ENCODE peak calls at places on chromosomes 2 and 18, in six cellular contexts. One of them, this sample, is unnamed.

GRCh38 chr2:102033028-102033749 is 41.4 kb downstream of the IL1R2 start:
- DNase-seq in endodermal cell: no peak
- DNase-seq in activated gamma-delta T cell treated with Interleukin-2 at 50 U/mL for 16 hours: no peak
- DNase-seq in hippocampal formation: peak
- DNase-seq in stimulated activated naive CD4-positive, alpha-beta T cell: no peak
- DNase-seq in cardiac muscle cell: no peak
- DNase-seq in this sample: no peak

GRCh38 chr2:42513252-42513918 is 19.6 kb upstream of the KCNG3 start:
- DNase-seq in stimulated activated naive CD4-positive, alpha-beta T cell: no peak
- DNase-seq in hippocampal formation: no peak
- DNase-seq in activated gamma-delta T cell treated with Interleukin-2 at 50 U/mL for 16 hours: no peak
- DNase-seq in cardiac muscle cell: peak
- DNase-seq in endodermal cell: peak
- DNase-seq in this sample: no peak

GRCh38 chr18:2898131-2898640 is 51.4 kb downstream of the EMILIN2 start:
- DNase-seq in endodermal cell: peak
- DNase-seq in stimulated activated naive CD4-positive, alpha-beta T cell: no peak
- DNase-seq in cardiac muscle cell: no peak
- DNase-seq in activated gamma-delta T cell treated with Interleukin-2 at 50 U/mL for 16 hours: no peak
- DNase-seq in hippocampal formation: no peak
- DNase-seq in this sample: no peak

GRCh38 chr2:158932246-158932645 is 36.2 kb upstream of the TANC1 start:
- DNase-seq in stimulated activated naive CD4-positive, alpha-beta T cell: no peak
- DNase-seq in hippocampal formation: no peak
- DNase-seq in cardiac muscle cell: no peak
- DNase-seq in endodermal cell: no peak
- DNase-seq in activated gamma-delta T cell treated with Interleukin-2 at 50 U/mL for 16 hours: no peak
- DNase-seq in this sample: no peak

GRCh38 chr2:238685713-238686112 is 162.2 kb upstream of the TWIST2 start:
- DNase-seq in hippocampal formation: no peak
- DNase-seq in stimulated activated naive CD4-positive, alpha-beta T cell: no peak
- DNase-seq in activated gamma-delta T cell treated with Interleukin-2 at 50 U/mL for 16 hours: no peak
- DNase-seq in cardiac muscle cell: no peak
- DNase-seq in endodermal cell: peak
- DNase-seq in this sample: no peak

GRCh38 chr18:47420130-47420529 is 168.7 kb upstream of the SKOR2 start:
- DNase-seq in hippocampal formation: no peak
- DNase-seq in cardiac muscle cell: no peak
- DNase-seq in stimulated activated naive CD4-positive, alpha-beta T cell: no peak
- DNase-seq in activated gamma-delta T cell treated with Interleukin-2 at 50 U/mL for 16 hours: no peak
- DNase-seq in endodermal cell: no peak
- DNase-seq in this sample: no peak

GRCh38 chr2:535222-535621 is 142.0 kb downstream of the TMEM18 start:
- DNase-seq in hippocampal formation: no peak
- DNase-seq in endodermal cell: no peak
- DNase-seq in activated gamma-delta T cell treated with Interleukin-2 at 50 U/mL for 16 hours: no peak
- DNase-seq in cardiac muscle cell: no peak
- DNase-seq in stimulated activated naive CD4-positive, alpha-beta T cell: no peak
- DNase-seq in this sample: peak

GRCh38 chr2:201350879-201351278 is 6.3 kb downstream of the FLACC1 start:
- DNase-seq in endodermal cell: no peak
- DNase-seq in activated gamma-delta T cell treated with Interleukin-2 at 50 U/mL for 16 hours: no peak
- DNase-seq in hippocampal formation: no peak
- DNase-seq in stimulated activated naive CD4-positive, alpha-beta T cell: no peak
- DNase-seq in cardiac muscle cell: no peak
- DNase-seq in this sample: no peak

GRCh38 chr2:120736955-120737801 is 1.5 kb downstream of the GLI2 start:
- DNase-seq in endodermal cell: peak
- DNase-seq in cardiac muscle cell: peak
- DNase-seq in hippocampal formation: no peak
- DNase-seq in stimulated activated naive CD4-positive, alpha-beta T cell: no peak
- DNase-seq in activated gamma-delta T cell treated with Interleukin-2 at 50 U/mL for 16 hours: no peak
- DNase-seq in this sample: no peak

GRCh38 chr18:58844871-58845270 is 19.8 kb upstream of the ZNF532 start:
- DNase-seq in endodermal cell: no peak
- DNase-seq in activated gamma-delta T cell treated with Interleukin-2 at 50 U/mL for 16 hours: no peak
- DNase-seq in hippocampal formation: no peak
- DNase-seq in cardiac muscle cell: no peak
- DNase-seq in stimulated activated naive CD4-positive, alpha-beta T cell: no peak
- DNase-seq in this sample: no peak

GRCh38 chr2:240928476-240929363 is 22.6 kb downstream of the CROCC2 start:
- DNase-seq in hippocampal formation: no peak
- DNase-seq in activated gamma-delta T cell treated with Interleukin-2 at 50 U/mL for 16 hours: no peak
- DNase-seq in endodermal cell: peak
- DNase-seq in stimulated activated naive CD4-positive, alpha-beta T cell: no peak
- DNase-seq in cardiac muscle cell: no peak
- DNase-seq in this sample: no peak

GRCh38 chr2:176561706-176562105 is 292.5 kb downstream of the MTX2 start:
- DNase-seq in activated gamma-delta T cell treated with Interleukin-2 at 50 U/mL for 16 hours: no peak
- DNase-seq in stimulated activated naive CD4-positive, alpha-beta T cell: no peak
- DNase-seq in hippocampal formation: no peak
- DNase-seq in cardiac muscle cell: no peak
- DNase-seq in endodermal cell: no peak
- DNase-seq in this sample: no peak

GRCh38 chr18:14179306-14179705 is 47.1 kb upstream of the ZNF519 start:
- DNase-seq in hippocampal formation: no peak
- DNase-seq in endodermal cell: no peak
- DNase-seq in cardiac muscle cell: no peak
- DNase-seq in activated gamma-delta T cell treated with Interleukin-2 at 50 U/mL for 16 hours: no peak
- DNase-seq in stimulated activated naive CD4-positive, alpha-beta T cell: no peak
- DNase-seq in this sample: no peak

GRCh38 chr2:216370961-216371633 is 1.2 kb downstream of the MARCHF4 start:
- DNase-seq in stimulated activated naive CD4-positive, alpha-beta T cell: no peak
- DNase-seq in activated gamma-delta T cell treated with Interleukin-2 at 50 U/mL for 16 hours: no peak
- DNase-seq in hippocampal formation: no peak
- DNase-seq in endodermal cell: peak
- DNase-seq in cardiac muscle cell: peak
- DNase-seq in this sample: no peak

GRCh38 chr2:148640767-148641166 is 3.8 kb upstream of the EPC2 start:
- DNase-seq in hippocampal formation: peak
- DNase-seq in cardiac muscle cell: no peak
- DNase-seq in stimulated activated naive CD4-positive, alpha-beta T cell: no peak
- DNase-seq in activated gamma-delta T cell treated with Interleukin-2 at 50 U/mL for 16 hours: no peak
- DNase-seq in endodermal cell: no peak
- DNase-seq in this sample: no peak

GRCh38 chr2:46015671-46016070 is 281.5 kb upstream of the EPAS1 start:
- DNase-seq in hippocampal formation: no peak
- DNase-seq in cardiac muscle cell: no peak
- DNase-seq in stimulated activated naive CD4-positive, alpha-beta T cell: no peak
- DNase-seq in endodermal cell: no peak
- DNase-seq in activated gamma-delta T cell treated with Interleukin-2 at 50 U/mL for 16 hours: no peak
- DNase-seq in this sample: no peak

GRCh38 chr2:95264626-95265025 is 9.6 kb upstream of the PROM2 start:
- DNase-seq in endodermal cell: no peak
- DNase-seq in hippocampal formation: peak
- DNase-seq in activated gamma-delta T cell treated with Interleukin-2 at 50 U/mL for 16 hours: no peak
- DNase-seq in cardiac muscle cell: peak
- DNase-seq in stimulated activated naive CD4-positive, alpha-beta T cell: no peak
- DNase-seq in this sample: no peak

GRCh38 chr18:23862071-23862470 is 152.5 kb upstream of the TTC39C start:
- DNase-seq in activated gamma-delta T cell treated with Interleukin-2 at 50 U/mL for 16 hours: no peak
- DNase-seq in cardiac muscle cell: no peak
- DNase-seq in stimulated activated naive CD4-positive, alpha-beta T cell: no peak
- DNase-seq in endodermal cell: no peak
- DNase-seq in hippocampal formation: peak
- DNase-seq in this sample: peak

GRCh38 chr2:95115418-95115817 is 6.2 kb downstream of the MRPS5 start:
- DNase-seq in cardiac muscle cell: peak
- DNase-seq in stimulated activated naive CD4-positive, alpha-beta T cell: peak
- DNase-seq in endodermal cell: peak
- DNase-seq in activated gamma-delta T cell treated with Interleukin-2 at 50 U/mL for 16 hours: peak
- DNase-seq in hippocampal formation: peak
- DNase-seq in this sample: no peak

GRCh38 chr2:39266139-39266805 is 22.5 kb upstream of the CDKL4 start:
- DNase-seq in cardiac muscle cell: no peak
- DNase-seq in endodermal cell: no peak
- DNase-seq in hippocampal formation: no peak
- DNase-seq in activated gamma-delta T cell treated with Interleukin-2 at 50 U/mL for 16 hours: no peak
- DNase-seq in stimulated activated naive CD4-positive, alpha-beta T cell: no peak
- DNase-seq in this sample: no peak

This sample was measured in SW 1271.